ENCODE peak calls at places on chromosomes 13 and 19, in nine cellular contexts. L is foreskin fibroblast; T is ovary; V is activated naive CD4-positive, alpha-beta T cell treated with anti-CD3 and anti-CD28 coated beads for 36 hours; J is activated T-cell treated with anti-CD3 and anti-CD28 coated beads, Interleukin-2, amount 50 U/mL, for 4 hours; M is M059J; U is EL; N is Peyer's patch; R is HL-60. Z is an unnamed sample.

GRCh38 chr13:109818136-109818535 is 31.8 kb upstream of the IRS2 start:
- DNase-seq in M (no peak), T (no peak), L (peak), R (no peak), J (no peak), N (no peak), V (no peak), U (no peak), Z (no peak)

GRCh38 chr13:29568731-29569130 is 26.8 kb downstream of the SLC7A1 start:
- DNase-seq in V (no peak), R (no peak), N (no peak), U (no peak), L (no peak), T (no peak), M (no peak), J (no peak), Z (no peak)

GRCh38 chr19:19399733-19400438 is 5.6 kb upstream of the GATAD2A start:
- DNase-seq in J (no peak), N (no peak), M (no peak), U (peak), V (no peak), T (no peak), L (peak), R (no peak), Z (no peak)

GRCh38 chr13:48561461-48562224 is 28.8 kb upstream of the RCBTB2 start:
- DNase-seq in T (no peak), N (no peak), L (no peak), M (peak), V (no peak), R (peak), U (no peak), J (no peak), Z (no peak)

GRCh38 chr19:30666301-30666803 is 294.2 kb downstream of the ZNF536 start:
- DNase-seq in L (peak), V (peak), M (peak), R (no peak), N (no peak), U (peak), T (no peak), J (peak), Z (peak)

GRCh38 chr13:35994131-35994966 is 136.8 kb downstream of the DCLK1 start:
- DNase-seq in U (peak), T (peak), V (no peak), J (no peak), M (peak), L (peak), R (no peak), N (no peak), Z (no peak)

GRCh38 chr13:113169277-113170272 is 11.1 kb downstream of the PROZ start:
- DNase-seq in J (no peak), L (no peak), N (no peak), T (no peak), M (no peak), R (no peak), V (no peak), U (no peak), Z (no peak)

GRCh38 chr19:3368848-3369336 is 2.5 kb downstream of the NFIC start:
- DNase-seq in R (no peak), T (no peak), V (no peak), J (no peak), L (peak), U (peak), M (peak), N (no peak), Z (no peak)

GRCh38 chr13:43269037-43269476 is 245.7 kb downstream of the DNAJC15 start:
- DNase-seq in V (no peak), L (peak), J (no peak), M (peak), U (peak), R (no peak), T (peak), N (no peak), Z (no peak)

GRCh38 chr19:41299755-41300089 is 10.2 kb upstream of the CCDC97 start:
- DNase-seq in U (peak), V (peak), L (peak), J (no peak), R (no peak), N (peak), M (peak), T (no peak), Z (peak)

GRCh38 chr19:1401138-1401888 is at the start of gene GAMT:
- DNase-seq in N (peak), R (no peak), U (peak), M (no peak), L (peak), T (no peak), J (peak), V (peak), Z (peak)

GRCh38 chr13:24664726-24665409 is 15.3 kb upstream of the ATP12A start:
- DNase-seq in T (no peak), U (no peak), L (peak), R (no peak), M (peak), N (no peak), V (no peak), J (no peak), Z (no peak)

GRCh38 chr19:42422576-42423461 is 4.4 kb downstream of the LIPE start:
- DNase-seq in R (no peak), L (peak), M (no peak), N (peak), J (peak), U (no peak), T (no peak), V (peak), Z (no peak)

GRCh38 chr19:17834350-17835181 is 13.2 kb downstream of the JAK3 start:
- DNase-seq in U (no peak), N (no peak), L (no peak), R (no peak), V (no peak), T (no peak), J (no peak), M (peak), Z (no peak)

GRCh38 chr19:18865973-18866799 is 29.8 kb downstream of the CERS1 start:
- DNase-seq in L (peak), M (no peak), V (peak), T (peak), N (peak), J (peak), R (no peak), U (peak), Z (peak)

GRCh38 chr19:48637449-48637947 is 319 bp upstream of the DBP start:
- DNase-seq in R (peak), L (peak), M (peak), J (peak), T (peak), V (peak), U (peak), N (peak), Z (peak)

GRCh38 chr19:44812142-44812718 is 3.3 kb downstream of the BCAM start:
- DNase-seq in R (no peak), M (no peak), J (no peak), V (no peak), N (no peak), U (no peak), L (no peak), T (no peak), Z (no peak)

GRCh38 chr19:5036733-5037681 is 68.1 kb downstream of the KDM4B start:
- DNase-seq in R (no peak), U (peak), L (peak), N (no peak), T (no peak), V (no peak), M (peak), J (no peak), Z (peak)

GRCh38 chr13:113437408-113438010 is 15.8 kb downstream of the ADPRHL1 start:
- DNase-seq in J (no peak), R (no peak), V (no peak), T (no peak), M (no peak), U (peak), N (no peak), L (peak), Z (peak)

GRCh38 chr19:2266183-2266993 is 10.2 kb upstream of the JSRP1 start:
- DNase-seq in R (peak), U (peak), N (peak), V (peak), L (peak), T (peak), J (no peak), M (peak), Z (no peak)

GRCh38 chr13:99312493-99312883 is 5.3 kb upstream of the GPR183 start:
- DNase-seq in V (peak), N (peak), U (peak), J (no peak), M (peak), R (peak), T (peak), L (peak), Z (no peak)

GRCh38 chr19:32830231-32831014 is 39.1 kb downstream of the SLC7A9 start:
- DNase-seq in R (no peak), V (no peak), N (no peak), L (peak), U (peak), M (peak), T (no peak), J (no peak), Z (no peak)

GRCh38 chr19:3632739-3633558 is 6.4 kb upstream of the CACTIN start:
- DNase-seq in M (no peak), J (no peak), T (peak), L (no peak), U (no peak), N (no peak), R (no peak), V (no peak), Z (no peak)

GRCh38 chr19:4537953-4538600 is 1.8 kb downstream of the LRG1 start:
- DNase-seq in R (no peak), N (no peak), J (no peak), V (no peak), L (no peak), T (no peak), M (no peak), U (no peak), Z (no peak)

GRCh38 chr19:41696402-41697197 is 8.5 kb upstream of the CEACAM7 start:
- DNase-seq in J (no peak), L (peak), M (peak), U (no peak), T (no peak), N (no peak), V (peak), R (no peak), Z (no peak)

GRCh38 chr19:524062-524674 is 7.4 kb upstream of the CDC34 start:
- DNase-seq in U (no peak), J (no peak), T (no peak), V (no peak), L (no peak), M (no peak), N (no peak), R (no peak), Z (no peak)

GRCh38 chr19:49570138-49570856 is 10.1 kb downstream of the NOSIP start:
- DNase-seq in T (peak), R (peak), L (peak), J (peak), V (peak), N (peak), U (peak), M (peak), Z (peak)

GRCh38 chr13:59111711-59112110 is 1052.0 kb downstream of the DIAPH3 start:
- DNase-seq in T (no peak), V (no peak), U (no peak), M (peak), L (peak), N (no peak), R (no peak), J (no peak), Z (peak)

Z was measured in SK-MEL-5.